ENCODE peak calls at places on chromosomes 16 and 17, in four cellular contexts. One of them, this sample, is unnamed.

GRCh38 chr16:47460301-47460754 is 535 bp downstream of the ITFG1 start:
- DNase-seq in progenitor cell of endocrine pancreas: no peak
- DNase-seq in gastrocnemius medialis: no peak
- DNase-seq in endothelial cell: no peak
- DNase-seq in this sample: no peak

GRCh38 chr16:86075488-86075785 is 176.5 kb downstream of the IRF8 start:
- DNase-seq in gastrocnemius medialis: no peak
- DNase-seq in progenitor cell of endocrine pancreas: no peak
- DNase-seq in endothelial cell: no peak
- DNase-seq in this sample: no peak

GRCh38 chr17:40320771-40321501 is 12.0 kb downstream of the RARA start:
- DNase-seq in gastrocnemius medialis: peak; percentile 95
- DNase-seq in endothelial cell: no peak
- DNase-seq in progenitor cell of endocrine pancreas: no peak
- DNase-seq in this sample: no peak

GRCh38 chr17:30920282-30920681 is 1.5 kb upstream of the ADAP2 start:
- DNase-seq in gastrocnemius medialis: no peak
- DNase-seq in progenitor cell of endocrine pancreas: no peak
- DNase-seq in endothelial cell: no peak
- DNase-seq in this sample: peak; percentile 10

GRCh38 chr16:89505204-89506112 is 2.7 kb upstream of the SPG7 start:
- DNase-seq in endothelial cell: no peak
- DNase-seq in gastrocnemius medialis: peak; percentile 80
- DNase-seq in progenitor cell of endocrine pancreas: no peak
- DNase-seq in this sample: no peak

GRCh38 chr17:68601565-68602266 is 549 bp upstream of the FAM20A start:
- DNase-seq in gastrocnemius medialis: no peak
- DNase-seq in progenitor cell of endocrine pancreas: no peak
- DNase-seq in endothelial cell: no peak
- DNase-seq in this sample: no peak

GRCh38 chr16:5709889-5710288 is 612.3 kb upstream of the EEF2KMT start:
- DNase-seq in gastrocnemius medialis: no peak
- DNase-seq in endothelial cell: peak; percentile 69
- DNase-seq in progenitor cell of endocrine pancreas: peak; percentile 59
- DNase-seq in this sample: peak; percentile 83

GRCh38 chr17:77445030-77445907 is 304.5 kb downstream of the SEC14L1 start:
- DNase-seq in endothelial cell: no peak
- DNase-seq in progenitor cell of endocrine pancreas: no peak
- DNase-seq in gastrocnemius medialis: peak; percentile 52
- DNase-seq in this sample: no peak

GRCh38 chr17:79721993-79722671 is 8.6 kb upstream of the ENPP7 start:
- DNase-seq in endothelial cell: no peak
- DNase-seq in gastrocnemius medialis: no peak
- DNase-seq in progenitor cell of endocrine pancreas: no peak
- DNase-seq in this sample: no peak

GRCh38 chr16:22188267-22188594 is 17.8 kb upstream of the EEF2K start:
- DNase-seq in gastrocnemius medialis: no peak
- DNase-seq in progenitor cell of endocrine pancreas: no peak
- DNase-seq in endothelial cell: no peak
- DNase-seq in this sample: no peak

GRCh38 chr16:22184615-22184968 is 21.5 kb upstream of the EEF2K start:
- DNase-seq in gastrocnemius medialis: no peak
- DNase-seq in progenitor cell of endocrine pancreas: no peak
- DNase-seq in endothelial cell: no peak
- DNase-seq in this sample: no peak

GRCh38 chr16:22183901-22184614 is 21.8 kb downstream of the SDR42E2 start:
- DNase-seq in gastrocnemius medialis: no peak
- DNase-seq in progenitor cell of endocrine pancreas: no peak
- DNase-seq in endothelial cell: no peak
- DNase-seq in this sample: peak; percentile 25

GRCh38 chr16:22188595-22189442 is 17.3 kb upstream of the EEF2K start:
- DNase-seq in endothelial cell: peak; percentile 59
- DNase-seq in gastrocnemius medialis: peak; percentile 58
- DNase-seq in progenitor cell of endocrine pancreas: peak; percentile 51
- DNase-seq in this sample: peak; percentile 66

GRCh38 chr16:22186517-22186916 is 19.6 kb upstream of the EEF2K start:
- DNase-seq in gastrocnemius medialis: no peak
- DNase-seq in endothelial cell: no peak
- DNase-seq in progenitor cell of endocrine pancreas: no peak
- DNase-seq in this sample: peak; percentile 27
- TF ChIP-seq CTCF in gastrocnemius medialis: no peak
- TF ChIP-seq CTCF in endothelial cell: no peak
- TF ChIP-seq CTCF in progenitor cell of endocrine pancreas: peak; percentile 43
- TF ChIP-seq CTCF in this sample: no peak

GRCh38 chr17:3965123-3965800 is 1.0 kb upstream of the ATP2A3 start:
- DNase-seq in endothelial cell: peak; percentile 64
- DNase-seq in progenitor cell of endocrine pancreas: no peak
- DNase-seq in gastrocnemius medialis: no peak
- DNase-seq in this sample: peak; percentile 58
- TF ChIP-seq CTCF in endothelial cell: no peak
- TF ChIP-seq CTCF in progenitor cell of endocrine pancreas: no peak
- TF ChIP-seq CTCF in gastrocnemius medialis: no peak
- TF ChIP-seq CTCF in this sample: no peak

DNA sequence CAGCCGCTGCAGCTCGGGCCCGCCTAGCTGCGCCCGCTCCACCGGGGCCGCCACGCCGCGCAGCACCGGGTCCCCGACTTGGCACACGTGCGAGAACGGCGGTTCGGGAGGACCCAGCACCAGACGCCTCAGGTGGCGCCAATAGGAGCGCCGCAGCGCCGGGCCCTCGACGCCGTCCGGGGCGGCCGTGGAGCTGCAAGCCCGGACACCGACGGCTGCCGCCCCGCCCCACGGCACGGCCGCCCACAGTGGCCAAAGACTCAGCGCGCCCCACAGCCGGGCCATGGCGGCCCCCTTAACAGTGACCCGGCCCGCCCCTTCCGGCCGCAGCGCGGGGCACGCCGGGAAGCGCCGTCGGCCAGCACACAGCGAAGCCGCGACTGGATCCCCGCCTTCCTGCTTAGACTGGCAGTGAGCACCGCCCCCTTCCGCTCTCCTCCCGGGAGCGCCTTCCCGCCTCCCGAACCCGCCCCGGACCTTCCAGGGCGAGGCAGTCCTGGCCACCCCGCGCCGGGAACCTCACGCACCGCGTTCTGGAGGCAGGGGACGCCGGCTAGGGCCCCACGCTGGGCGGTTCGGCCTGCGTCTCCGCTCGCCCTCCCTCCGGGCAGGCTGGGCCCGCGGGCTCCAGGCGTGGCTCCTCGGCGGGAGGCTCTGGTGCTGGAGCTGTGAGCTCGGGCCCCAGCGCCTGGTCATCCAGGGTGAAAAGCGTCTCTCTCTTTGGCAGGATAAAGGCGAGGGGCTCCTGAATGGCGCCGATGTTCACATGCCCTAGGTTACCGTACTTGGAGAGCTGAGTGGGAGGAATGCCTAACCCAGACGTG is at the start of gene PDF:
- DNase-seq in progenitor cell of endocrine pancreas: peak; percentile 80
- DNase-seq in gastrocnemius medialis: peak; percentile 89
- DNase-seq in endothelial cell: peak; percentile 94
- DNase-seq in this sample: peak; percentile 94
- TF ChIP-seq CTCF in progenitor cell of endocrine pancreas: no peak
- TF ChIP-seq CTCF in gastrocnemius medialis: no peak
- TF ChIP-seq CTCF in endothelial cell: peak; percentile 26
- TF ChIP-seq CTCF in this sample: no peak

GRCh38 chr17:14428640-14429029 is 127.8 kb downstream of the HS3ST3B1 start:
- DNase-seq in endothelial cell: no peak
- DNase-seq in progenitor cell of endocrine pancreas: no peak
- DNase-seq in gastrocnemius medialis: no peak
- DNase-seq in this sample: no peak
- TF ChIP-seq CTCF in endothelial cell: no peak
- TF ChIP-seq CTCF in progenitor cell of endocrine pancreas: no peak
- TF ChIP-seq CTCF in gastrocnemius medialis: no peak
- TF ChIP-seq CTCF in this sample: no peak

DNA sequence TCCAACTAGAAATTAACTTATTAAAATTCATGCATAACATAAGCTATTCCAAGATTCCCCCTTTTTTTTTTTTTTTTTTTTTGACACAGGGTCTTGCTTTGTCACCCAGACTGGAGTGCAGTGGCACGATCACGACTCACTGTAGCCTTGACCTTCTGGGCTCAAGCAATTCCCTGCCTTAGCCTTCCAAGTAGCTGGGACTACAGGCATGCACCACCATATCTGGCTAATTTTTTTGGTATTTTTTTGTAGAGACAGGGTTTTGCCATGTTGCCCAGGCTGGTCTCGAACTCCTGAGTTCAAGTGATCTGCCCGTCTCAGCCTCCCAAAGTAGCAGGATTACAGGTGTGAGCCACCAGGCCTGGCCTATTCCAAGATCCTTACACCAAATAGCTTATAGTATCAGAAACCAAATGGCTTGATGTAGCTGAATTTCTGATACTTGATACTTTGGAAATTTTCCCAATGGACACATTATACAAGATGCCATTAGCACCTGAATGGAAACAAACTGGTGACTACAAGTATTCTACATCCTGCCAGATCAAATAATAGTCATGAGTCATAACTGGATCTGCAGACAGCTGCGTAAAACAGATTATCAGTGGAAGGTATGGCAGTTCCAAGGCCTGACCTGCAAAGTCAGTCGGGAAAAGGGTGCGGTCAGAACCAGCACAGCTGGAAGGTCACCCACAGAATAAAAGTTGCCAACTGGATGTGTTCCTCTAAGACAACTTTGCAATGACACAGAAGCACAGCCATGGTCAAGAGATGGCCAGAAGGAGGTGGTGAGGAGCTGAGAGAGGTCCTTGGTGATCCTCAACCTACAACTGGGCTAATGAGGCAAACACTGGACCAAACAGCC is 14.5 kb downstream of the TUBG1 start:
- DNase-seq in gastrocnemius medialis: peak; percentile 82
- DNase-seq in endothelial cell: no peak
- DNase-seq in progenitor cell of endocrine pancreas: no peak
- DNase-seq in this sample: no peak
- TF ChIP-seq CTCF in gastrocnemius medialis: no peak
- TF ChIP-seq CTCF in endothelial cell: no peak
- TF ChIP-seq CTCF in progenitor cell of endocrine pancreas: no peak
- TF ChIP-seq CTCF in this sample: no peak

DNA sequence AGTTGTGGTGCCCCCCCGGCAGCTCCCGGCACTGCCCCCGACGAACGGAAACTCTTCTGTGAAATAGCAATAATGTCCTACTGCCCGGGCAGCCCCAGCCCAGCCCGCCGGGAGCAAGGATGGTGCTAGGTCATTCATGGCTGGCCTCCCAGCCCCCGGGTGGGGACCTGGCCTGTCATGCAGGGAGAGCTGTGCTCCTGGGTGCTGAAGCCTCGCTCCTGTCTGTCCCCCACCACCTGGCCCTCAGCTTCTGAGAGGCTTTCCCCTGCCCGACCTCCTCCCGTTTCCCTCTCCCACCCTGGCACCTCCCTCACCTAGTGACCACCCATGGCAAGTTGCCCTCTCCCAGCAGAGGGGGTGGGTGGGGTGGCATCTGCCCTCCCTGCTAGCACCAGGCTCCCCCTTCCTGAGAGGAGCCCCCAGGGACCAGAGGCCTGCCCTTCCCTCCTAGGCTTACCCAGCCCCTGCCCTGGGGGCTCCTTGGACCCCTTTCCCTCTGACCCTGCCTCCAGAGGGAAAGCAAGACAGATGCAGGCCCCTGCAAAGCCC is 13.5 kb downstream of the PAM16 start:
- DNase-seq in endothelial cell: no peak
- DNase-seq in progenitor cell of endocrine pancreas: no peak
- DNase-seq in gastrocnemius medialis: no peak
- DNase-seq in this sample: no peak
- TF ChIP-seq CTCF in endothelial cell: no peak
- TF ChIP-seq CTCF in progenitor cell of endocrine pancreas: no peak
- TF ChIP-seq CTCF in gastrocnemius medialis: no peak
- TF ChIP-seq CTCF in this sample: no peak

GRCh38 chr17:17744116-17744515 is 62.9 kb downstream of the RAI1 start:
- DNase-seq in progenitor cell of endocrine pancreas: no peak
- DNase-seq in gastrocnemius medialis: no peak
- DNase-seq in endothelial cell: no peak
- DNase-seq in this sample: no peak

GRCh38 chr17:17741346-17742023 is 60.2 kb downstream of the RAI1 start:
- DNase-seq in gastrocnemius medialis: no peak
- DNase-seq in endothelial cell: peak; percentile 47
- DNase-seq in progenitor cell of endocrine pancreas: no peak
- DNase-seq in this sample: peak; percentile 48

GRCh38 chr17:17742133-17742621 is 60.9 kb downstream of the RAI1 start:
- DNase-seq in endothelial cell: no peak
- DNase-seq in progenitor cell of endocrine pancreas: no peak
- DNase-seq in gastrocnemius medialis: no peak
- DNase-seq in this sample: no peak

GRCh38 chr17:17742688-17743390 is 61.6 kb downstream of the RAI1 start:
- DNase-seq in gastrocnemius medialis: no peak
- DNase-seq in endothelial cell: no peak
- DNase-seq in progenitor cell of endocrine pancreas: no peak
- DNase-seq in this sample: no peak

GRCh38 chr17:17743391-17744112 is 62.3 kb downstream of the RAI1 start:
- DNase-seq in endothelial cell: no peak
- DNase-seq in progenitor cell of endocrine pancreas: no peak
- DNase-seq in gastrocnemius medialis: no peak
- DNase-seq in this sample: no peak
- TF ChIP-seq CTCF in endothelial cell: no peak
- TF ChIP-seq CTCF in progenitor cell of endocrine pancreas: no peak
- TF ChIP-seq CTCF in gastrocnemius medialis: no peak
- TF ChIP-seq CTCF in this sample: no peak

This sample was measured in nephron progenitor cell.